ENCODE peak calls at places on chromosomes 5 and 9, in seven cellular contexts. P is stimulated activated CD4-positive, alpha-beta T cell treated with anti-CD3 and anti-CD28 coated beads, Interleukin-15, amount 100 ng/mL, for 24 hours; K is mesenteric fat pad; Q is iris pigment epithelial cell; T is Daoy; X is T-cell; V is NCI-H1105. C is an unnamed sample.

GRCh38 chr5:84255318-84255717 is 129.4 kb downstream of the EDIL3 start:
- DNase-seq in P (no peak), K (no peak), Q (peak; percentile 55), T (peak; percentile 23), X (no peak), V (no peak), C (no peak)

GRCh38 chr5:67720162-67720772 is 495.3 kb upstream of the PIK3R1 start:
- DNase-seq in P (no peak), K (no peak), Q (no peak), T (no peak), X (no peak), V (no peak), C (no peak)

GRCh38 chr9:135974220-135974573 is 13.0 kb upstream of the UBAC1 start:
- DNase-seq in P (no peak), K (no peak), Q (no peak), T (no peak), X (no peak), V (no peak), C (no peak)

GRCh38 chr5:39395521-39395920 is 29.3 kb downstream of the DAB2 start:
- DNase-seq in P (no peak), K (no peak), Q (peak; percentile 41), T (no peak), X (no peak), V (no peak), C (no peak)

GRCh38 chr5:61306531-61307195 is 25.4 kb upstream of the ZSWIM6 start:
- DNase-seq in P (peak; percentile 52), K (no peak), Q (peak; percentile 96), T (peak; percentile 84), X (no peak), V (no peak), C (no peak)

GRCh38 chr5:168093200-168093930 is 198.1 kb upstream of the WWC1 start:
- DNase-seq in P (no peak), K (no peak), Q (no peak), T (no peak), X (no peak), V (no peak), C (no peak)

GRCh38 chr5:68949711-68950110 is 144.1 kb upstream of the SLC30A5 start:
- DNase-seq in P (no peak), K (no peak), Q (no peak), T (no peak), X (no peak), V (no peak), C (no peak)

GRCh38 chr5:38885208-38885607 is 39.4 kb downstream of the OSMR start:
- DNase-seq in P (no peak), K (no peak), Q (no peak), T (no peak), X (no peak), V (no peak), C (no peak)

GRCh38 chr5:123087173-123088030 is 1.6 kb upstream of the PRDM6 start:
- DNase-seq in P (no peak), K (no peak), Q (no peak), T (no peak), X (no peak), V (no peak), C (no peak)

GRCh38 chr9:22383720-22384119 is 62.9 kb upstream of the DMRTA1 start:
- DNase-seq in P (no peak), K (no peak), Q (peak; percentile 2), T (no peak), X (no peak), V (no peak), C (no peak)

GRCh38 chr5:92500752-92501151 is 1080.3 kb downstream of the NR2F1-AS1 start:
- DNase-seq in P (no peak), K (no peak), Q (no peak), T (no peak), X (no peak), V (no peak), C (no peak)

GRCh38 chr5:62296998-62297397 is 9.0 kb upstream of the KIF2A start:
- DNase-seq in P (no peak), K (no peak), Q (no peak), T (no peak), X (no peak), V (no peak), C (no peak)

GRCh38 chr9:115668506-115668905 is 485.1 kb upstream of the PAPPA start:
- DNase-seq in P (no peak), K (no peak), Q (peak; percentile 94), T (peak; percentile 84), X (no peak), V (no peak), C (no peak)

GRCh38 chr9:132873403-132873802 is 4.7 kb downstream of the AK8 start:
- DNase-seq in P (peak; percentile 35), K (no peak), Q (no peak), T (no peak), X (no peak), V (no peak), C (no peak)

GRCh38 chr9:134286513-134287245 is 39.6 kb upstream of the RXRA start:
- DNase-seq in P (no peak), K (no peak), Q (no peak), T (peak; percentile 47), X (no peak), V (no peak), C (no peak)

GRCh38 chr5:174453690-174454089 is 270.7 kb upstream of the MSX2 start:
- DNase-seq in P (no peak), K (no peak), Q (no peak), T (no peak), X (no peak), V (no peak), C (no peak)

GRCh38 chr5:178386532-178386931 is 153.9 kb upstream of the PHYKPL start:
- DNase-seq in P (no peak), K (peak; percentile 77), Q (no peak), T (peak; percentile 4), X (no peak), V (no peak), C (no peak)

GRCh38 chr5:71632168-71632567 is 45.0 kb downstream of the MCCC2 start:
- DNase-seq in P (no peak), K (no peak), Q (no peak), T (no peak), X (no peak), V (no peak), C (no peak)

GRCh38 chr9:37623267-37623666 is 27.5 kb upstream of the FRMPD1 start:
- DNase-seq in P (no peak), K (no peak), Q (no peak), T (no peak), X (no peak), V (no peak), C (no peak)

GRCh38 chr9:33939924-33940874 is 108.5 kb downstream of the UBAP2 start:
- DNase-seq in P (no peak), K (no peak), Q (no peak), T (no peak), X (no peak), V (peak; percentile 21), C (no peak)

GRCh38 chr5:82129723-82130285 is 148.3 kb downstream of the RPS23 start:
- DNase-seq in P (no peak), K (no peak), Q (no peak), T (no peak), X (no peak), V (no peak), C (no peak)

GRCh38 chr9:114282507-114282906 is 40.4 kb upstream of the ORM1 start:
- DNase-seq in P (no peak), K (peak; percentile 74), Q (no peak), T (peak; percentile 17), X (no peak), V (no peak), C (no peak)

GRCh38 chr9:126500600-126501382 is 112.9 kb upstream of the LMX1B start:
- DNase-seq in P (peak; percentile 78), K (no peak), Q (peak; percentile 69), T (peak; percentile 91), X (peak; percentile 70), V (peak; percentile 51), C (no peak)

GRCh38 chr9:84710701-84711397 is 41.3 kb downstream of the NTRK2 start:
- DNase-seq in P (no peak), K (no peak), Q (no peak), T (no peak), X (no peak), V (no peak), C (no peak)

GRCh38 chr9:99385215-99385614 is 163.1 kb downstream of the SEC61B start:
- DNase-seq in P (no peak), K (no peak), Q (no peak), T (no peak), X (no peak), V (no peak), C (no peak)

GRCh38 chr5:146410272-146410671 is 36.9 kb upstream of the TCERG1 start:
- DNase-seq in P (no peak), K (no peak), Q (no peak), T (no peak), X (no peak), V (no peak), C (no peak)

GRCh38 chr9:126883636-126884035 is 23.2 kb downstream of the ZBTB34 start:
- DNase-seq in P (no peak), K (no peak), Q (no peak), T (no peak), X (no peak), V (no peak), C (no peak)

GRCh38 chr9:134755221-134755907 is 113.8 kb downstream of the COL5A1 start:
- DNase-seq in P (no peak), K (no peak), Q (no peak), T (no peak), X (no peak), V (no peak), C (no peak)

GRCh38 chr9:34178698-34179527 is at the start of gene UBAP1:
- DNase-seq in P (peak; percentile 97), K (peak; percentile 98), Q (peak; percentile 98), T (peak; percentile 100), X (peak; percentile 94), V (peak; percentile 93), C (peak; percentile 85)

GRCh38 chr9:126482361-126483044 is 131.2 kb upstream of the LMX1B start:
- DNase-seq in P (no peak), K (no peak), Q (peak; percentile 76), T (peak; percentile 36), X (no peak), V (no peak), C (no peak)

GRCh38 chr9:69671291-69671903 is 774 bp downstream of the APBA1 start:
- DNase-seq in P (no peak), K (peak; percentile 87), Q (no peak), T (no peak), X (no peak), V (no peak), C (no peak)

GRCh38 chr9:34171753-34172535 is 6.9 kb upstream of the UBAP1 start:
- DNase-seq in P (peak; percentile 43), K (peak; percentile 60), Q (no peak), T (no peak), X (peak; percentile 33), V (no peak), C (no peak)

C was measured in glomerular endothelial cell.